ENCODE peak calls at places on chromosomes 4 and X, in four cellular contexts. U is upper lobe of left lung, I is HepG2, S is SK-N-SH. Q is an unnamed sample.
A peak's percentile ranks its signal among the peaks of the same experiment; 100 is the strongest.

GRCh38 chrX:47644557-47645091 is 5.7 kb downstream of the ELK1 start:
- DNase-seq in I (no peak), S (peak; percentile 65), U (no peak), Q (no peak)

GRCh38 chr4:176153124-176153523 is 42.3 kb downstream of the SPATA4 start:
- DNase-seq in S (peak; percentile 26), I (no peak), U (no peak), Q (no peak)

GRCh38 chrX:9682456-9682855 is 83.2 kb downstream of the GPR143 start:
- DNase-seq in I (no peak), S (no peak), U (no peak), Q (no peak)

GRCh38 chr4:177108708-177109107 is 201.0 kb upstream of the NEIL3 start:
- DNase-seq in U (no peak), I (no peak), S (no peak), Q (no peak)

GRCh38 chr4:88320174-88320779 is 35.9 kb upstream of the PPM1K start:
- DNase-seq in I (no peak), U (no peak), S (no peak), Q (no peak)

GRCh38 chr4:134807231-134807745 is 605.7 kb upstream of the PABPC4L start:
- DNase-seq in I (no peak), S (no peak), U (no peak), Q (no peak)

GRCh38 chrX:111372065-111372464 is 39.9 kb downstream of the DCX start:
- DNase-seq in I (no peak), S (no peak), U (no peak), Q (no peak)

GRCh38 chr4:88138561-88138960 is 19.9 kb downstream of the ABCG2 start:
- DNase-seq in U (no peak), S (no peak), I (no peak), Q (no peak)

GRCh38 chrX:129771266-129771995 is 8.3 kb upstream of the SASH3 start:
- DNase-seq in S (no peak), U (no peak), I (no peak), Q (no peak)

GRCh38 chr4:113961322-113961698 is 18.1 kb downstream of the ARSJ start:
- DNase-seq in U (no peak), I (no peak), S (no peak), Q (no peak)

GRCh38 chr4:16687845-16688244 is 210.6 kb downstream of the LDB2 start:
- DNase-seq in U (no peak), I (no peak), S (no peak), Q (no peak)

GRCh38 chrX:67524950-67525691 is 18.7 kb upstream of the AR start:
- DNase-seq in U (no peak), I (no peak), S (no peak), Q (no peak)

GRCh38 chr4:138062929-138063328 is 179.2 kb downstream of the SLC7A11 start:
- DNase-seq in I (no peak), S (no peak), U (no peak), Q (no peak)
- TF ChIP-seq CTCF in I (no peak), S (peak; percentile 40), U (no peak), Q (no peak)

GRCh38 chr4:2742823-2743517 is 13.2 kb downstream of the TNIP2 start:
- DNase-seq in S (no peak), U (peak; percentile 54), I (no peak), Q (no peak)

GRCh38 chr4:2744576-2745270 is 11.4 kb downstream of the TNIP2 start:
- DNase-seq in S (no peak), U (peak; percentile 73), I (no peak), Q (no peak)

GRCh38 chr4:2741626-2742025 is 14.5 kb downstream of the TNIP2 start:
- DNase-seq in S (no peak), I (no peak), U (no peak), Q (no peak)

GRCh38 chr4:2743518-2744445 is 12.4 kb downstream of the TNIP2 start:
- DNase-seq in S (no peak), I (no peak), U (no peak), Q (no peak)

GRCh38 chr4:2742081-2742822 is 13.9 kb downstream of the TNIP2 start:
- DNase-seq in I (no peak), U (peak; percentile 54), S (no peak), Q (no peak)
- TF ChIP-seq POLR2AphosphoS5 in I (no peak), U (no peak), S (no peak), Q (no peak)

GRCh38 chrX:141175786-141176185 is 1.1 kb downstream of the LDOC1 start:
- DNase-seq in S (no peak), I (no peak), U (no peak), Q (no peak)
- H3K4me3 ChIP-seq in S (peak overlapping the region; percentile 59), I (no peak overlapping the region), U (no peak overlapping the region), Q (peak overlapping the region; percentile 56)

GRCh38 chr4:182809417-182810102 is 107.6 kb downstream of the DCTD start:
- DNase-seq in U (no peak), S (no peak), I (peak; percentile 6), Q (no peak)
- TF ChIP-seq CTCF in U (no peak), S (no peak), I (peak; percentile 63), Q (no peak)

DNA sequence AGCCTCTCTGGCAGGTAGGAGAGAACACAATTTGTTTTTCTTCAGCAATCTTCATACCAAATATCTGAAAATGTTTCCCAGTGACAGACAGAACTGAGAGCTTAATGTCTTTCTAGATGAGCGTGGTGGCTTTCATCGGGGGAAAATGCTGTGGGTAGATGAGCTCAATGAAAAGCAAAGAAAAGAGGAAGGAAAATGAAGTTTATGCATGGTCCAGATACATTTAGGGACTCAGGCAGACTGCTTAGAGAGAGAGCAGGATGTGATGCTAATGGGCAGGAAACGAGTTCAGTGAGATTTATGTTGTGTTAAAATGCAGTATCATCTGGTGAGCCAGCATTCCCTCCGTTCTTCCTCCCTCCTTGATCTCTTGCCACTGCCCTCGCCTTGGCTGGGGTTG is 229.2 kb downstream of the GBA3 start:
- DNase-seq in U (no peak), I (no peak), S (no peak), Q (no peak)
- TF ChIP-seq POLR2AphosphoS5 in U (no peak), I (no peak), S (no peak), Q (no peak)

DNA sequence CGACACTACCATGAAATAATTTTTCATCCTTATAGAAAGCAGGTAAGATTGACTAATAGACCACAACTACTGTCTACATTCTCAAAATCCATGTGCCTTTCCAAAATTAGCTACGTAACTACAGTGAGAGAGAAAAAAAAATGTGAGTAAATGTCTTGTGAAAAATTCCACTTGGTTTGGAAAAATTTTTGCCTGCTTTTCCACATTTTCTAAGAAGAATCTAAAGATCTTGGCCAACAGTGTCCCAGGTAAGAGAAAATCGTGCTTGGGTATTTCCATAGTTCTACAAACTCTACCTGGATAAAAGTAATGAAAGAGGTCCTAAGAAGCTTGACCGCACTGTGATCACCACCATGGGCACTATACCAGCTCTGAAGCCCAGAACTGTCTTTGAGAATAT is 1.4 kb upstream of the CLCN3 start:
- DNase-seq in I (no peak), S (no peak), U (no peak), Q (no peak)
- H3K4me3 ChIP-seq in I (peak overlapping the region; percentile 79), S (peak overlapping the region; percentile 83), U (no peak overlapping the region), Q (no peak overlapping the region)

Q was measured in sigmoid colon.